ENCODE peak calls at places on chromosomes 4 and X, in eight cellular contexts. P, F, I, U, L, K, V and J are unnamed samples. For H3K27me3 and H3K36me3, the result is how much of the 10 kb centered on the place peaks cover.

GRCh38 chrX:123338240-123338639 is 154.2 kb downstream of the GRIA3 start:
- DNase-seq in P (no peak), F (no peak), I (no peak), U (no peak), L (no peak), K (no peak), V (no peak), J (no peak)

GRCh38 chrX:100609591-100609990 is 24.9 kb downstream of the TNMD start:
- DNase-seq in P (no peak), F (no peak), I (no peak), U (no peak), L (no peak), K (no peak), V (no peak), J (no peak)

GRCh38 chrX:124641737-124642491 is 295.6 kb downstream of the SH2D1A start:
- DNase-seq in P (no peak), F (no peak), I (no peak), U (no peak), L (no peak), K (no peak), V (no peak), J (no peak)

GRCh38 chr4:37447886-37448285 is 203.3 kb downstream of the NWD2 start:
- DNase-seq in P (peak), F (no peak), I (no peak), U (no peak), L (no peak), K (no peak), V (no peak), J (no peak)

GRCh38 chr4:48180234-48180633 is 46.2 kb upstream of the TXK start:
- DNase-seq in P (no peak), F (peak), I (no peak), U (peak), L (no peak), K (no peak), V (no peak), J (no peak)

GRCh38 chr4:24594887-24595286 is 10.5 kb upstream of the DHX15 start:
- DNase-seq in P (no peak), F (no peak), I (no peak), U (peak), L (no peak), K (no peak), V (no peak), J (no peak)

GRCh38 chrX:103554687-103555417 is 30.5 kb upstream of the TCEAL4 start:
- DNase-seq in P (no peak), F (peak), I (peak), U (peak), L (peak), K (peak), V (no peak), J (peak)

GRCh38 chrX:46125139-46125538 is 420.1 kb downstream of the ZNF674 start:
- DNase-seq in P (peak), F (peak), I (no peak), U (no peak), L (no peak), K (no peak), V (no peak), J (no peak)

GRCh38 chrX:51852621-51853020 is 40.8 kb upstream of the MAGED1 start:
- DNase-seq in P (no peak), F (no peak), I (no peak), U (no peak), L (no peak), K (no peak), V (no peak), J (no peak)

GRCh38 chrX:51855698-51856097 is 37.7 kb upstream of the MAGED1 start:
- DNase-seq in P (no peak), F (no peak), I (no peak), U (no peak), L (no peak), K (no peak), V (no peak), J (no peak)

GRCh38 chrX:51851507-51852085 is 41.8 kb upstream of the MAGED1 start:
- DNase-seq in P (no peak), F (no peak), I (no peak), U (no peak), L (no peak), K (no peak), V (no peak), J (no peak)

GRCh38 chrX:51853251-51853650 is 40.2 kb upstream of the MAGED1 start:
- DNase-seq in P (no peak), F (no peak), I (no peak), U (no peak), L (no peak), K (no peak), V (no peak), J (peak)

GRCh38 chrX:51852096-51852495 is 41.3 kb upstream of the MAGED1 start:
- DNase-seq in P (no peak), F (no peak), I (no peak), U (no peak), L (no peak), K (no peak), V (no peak), J (no peak)
- H3K27me3 ChIP-seq in P (under half), F (under half), I (under half), U (under half), L (under half), K (under half), V (under half), J (under half)

GRCh38 chrX:12972239-12972638 is 2.7 kb upstream of the TMSB4X start:
- DNase-seq in P (no peak), F (no peak), I (no peak), U (no peak), L (no peak), K (no peak), V (no peak), J (no peak)

GRCh38 chrX:12967711-12968465 is 7.0 kb upstream of the TMSB4X start:
- DNase-seq in P (no peak), F (no peak), I (no peak), U (no peak), L (no peak), K (no peak), V (peak), J (no peak)

GRCh38 chrX:12971282-12972003 is 3.5 kb upstream of the TMSB4X start:
- DNase-seq in P (no peak), F (no peak), I (peak), U (no peak), L (peak), K (peak), V (peak), J (no peak)

GRCh38 chrX:12972867-12973560 is 1.9 kb upstream of the TMSB4X start:
- DNase-seq in P (no peak), F (no peak), I (no peak), U (no peak), L (no peak), K (no peak), V (no peak), J (no peak)

DNA sequence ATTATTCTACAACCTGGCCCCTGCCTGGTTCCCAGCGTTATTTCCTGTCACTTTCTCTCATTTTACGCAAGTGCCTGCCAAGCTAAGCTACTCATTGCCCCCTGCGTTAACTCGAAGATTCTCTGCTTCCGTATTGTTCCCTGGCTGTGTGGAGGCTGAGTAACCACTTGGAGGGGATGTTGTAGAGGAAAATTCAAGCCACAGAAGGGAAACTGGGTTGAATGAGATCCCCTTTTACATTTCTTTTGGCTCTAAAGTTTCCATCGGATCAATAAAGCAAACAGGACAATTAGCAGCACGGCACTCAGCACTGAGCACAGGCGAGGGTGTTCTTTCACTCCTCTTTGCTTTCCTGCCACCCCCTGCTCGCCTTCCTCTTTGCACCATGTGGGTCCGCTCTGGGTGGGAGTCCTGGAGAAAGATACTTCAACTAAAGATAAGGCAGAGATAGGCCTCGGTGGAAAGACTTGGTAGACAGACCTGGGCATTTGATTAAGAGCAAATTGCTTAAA is 4.2 kb upstream of the TMSB4X start:
- DNase-seq in P (peak), F (peak), I (no peak), U (peak), L (peak), K (no peak), V (peak), J (peak)
- H3K4me3 ChIP-seq in P (peak), F (no peak), I (no peak), U (no peak), L (peak), K (no peak), V (peak), J (no peak)

DNA sequence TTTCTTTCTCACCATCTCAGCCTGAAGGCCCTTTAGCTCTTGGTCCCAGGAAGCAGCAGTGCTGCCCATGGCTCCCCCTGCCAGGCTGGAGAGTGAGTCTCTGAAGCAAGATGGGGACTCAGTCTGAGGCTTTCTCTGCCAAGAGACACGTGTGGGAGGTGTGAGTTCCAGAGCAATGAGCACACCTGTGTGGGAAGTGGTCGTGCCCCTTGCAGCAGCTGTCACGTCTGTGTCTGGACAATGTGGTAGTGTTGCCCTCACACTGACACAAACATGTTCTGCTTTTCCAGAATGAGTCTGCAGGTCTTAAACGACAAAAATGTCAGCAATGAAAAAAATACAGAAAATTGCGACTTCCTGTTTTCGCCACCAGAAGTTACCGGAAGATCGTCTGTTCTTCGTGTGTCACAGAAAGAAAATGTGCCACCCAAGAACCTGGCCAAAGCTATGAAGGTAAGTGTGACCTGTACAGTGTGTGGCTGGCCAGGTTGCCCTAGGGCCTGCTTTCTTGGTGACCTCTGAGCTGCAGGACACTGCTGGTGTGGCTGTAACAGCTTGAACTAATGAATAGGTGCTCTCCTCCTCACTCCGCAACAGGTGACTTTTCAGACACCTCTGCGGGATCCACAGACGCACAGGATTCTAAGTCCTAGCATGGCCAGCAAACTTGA is 1.9 kb downstream of the TACC3 start:
- DNase-seq in P (no peak), F (no peak), I (no peak), U (no peak), L (peak), K (no peak), V (peak), J (peak)
- H3K36me3 ChIP-seq in P (under half), F (under half), I (under half), U (under half), L (under half), K (under half), V (under half), J (under half)

DNA sequence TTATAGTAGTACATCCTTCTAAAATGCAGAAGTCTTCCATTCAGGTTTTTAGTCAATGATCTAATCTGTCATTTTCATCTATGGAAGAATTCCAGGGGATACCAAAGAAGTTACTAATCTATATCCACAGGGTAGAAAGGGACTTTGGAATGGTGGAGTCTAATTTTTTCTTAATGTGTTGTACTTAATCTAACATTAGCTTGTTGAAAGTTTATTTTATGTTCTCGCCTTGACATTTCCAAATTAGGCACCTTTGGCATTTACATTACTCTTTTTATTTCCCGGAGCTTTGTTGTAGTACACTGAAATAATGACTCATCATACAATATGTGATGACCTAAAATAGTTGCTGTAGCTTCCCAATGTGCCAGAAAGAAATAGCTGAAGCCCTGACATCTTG is 91.5 kb downstream of the HTR2C start:
- DNase-seq in P (peak), F (peak), I (no peak), U (no peak), L (no peak), K (no peak), V (no peak), J (no peak)
- H3K27me3 ChIP-seq in P (under half), F (under half), I (under half), U (under half), L (under half), K (under half), V (under half), J (under half)

DNA sequence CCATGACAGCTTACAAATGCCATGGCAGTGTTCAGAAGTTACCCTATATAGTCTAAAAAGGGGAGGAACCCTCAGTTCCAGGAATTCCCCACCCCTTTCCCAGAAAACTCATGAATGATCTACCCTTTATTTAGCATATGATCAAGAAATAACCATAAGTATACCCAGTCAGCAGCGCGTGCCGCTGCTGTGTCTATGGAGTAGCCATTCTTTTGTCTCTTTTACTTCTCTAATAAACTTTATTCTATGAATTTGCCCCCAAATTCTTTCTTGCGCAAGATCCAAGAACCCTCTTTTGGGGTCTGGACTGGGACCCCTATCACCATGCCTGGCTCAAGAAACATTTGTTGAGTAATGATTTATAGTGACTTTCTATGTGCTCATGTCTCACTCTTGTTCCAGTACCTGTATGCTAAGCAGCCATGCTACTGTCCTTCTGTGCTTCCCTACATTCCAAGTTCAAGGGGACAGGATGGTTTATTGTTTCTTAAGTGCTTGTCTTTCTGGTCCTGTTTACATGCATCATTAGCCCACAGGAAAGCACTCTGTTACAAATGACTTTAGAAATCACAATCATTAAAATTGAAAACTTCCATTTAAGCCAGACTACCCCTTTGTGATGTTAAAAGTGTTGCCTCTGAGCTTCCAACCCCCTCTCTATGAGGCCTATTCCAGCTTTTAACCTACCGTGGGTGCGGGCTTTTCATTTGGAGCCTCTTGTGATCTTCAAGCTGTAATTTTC is 63.4 kb upstream of the S100G start:
- DNase-seq in P (no peak), F (no peak), I (no peak), U (no peak), L (no peak), K (no peak), V (no peak), J (peak)
- H3K4me3 ChIP-seq in P (no peak), F (no peak), I (no peak), U (no peak), L (no peak), K (no peak), V (no peak), J (no peak)